ENCODE peak calls at places on chromosomes 7 and 10, in seven cellular contexts. K is naive thymus-derived CD4-positive, alpha-beta T cell; R is left colon; A is Peyer's patch; P is stimulated activated CD8-positive, alpha-beta memory T cell treated with anti-CD3 and anti-CD28 coated beads, Interleukin-15, amount 100 ng/mL, for 24 hours; Y is SW480; H is WTC11. Z is an unnamed sample.

GRCh38 chr7:36071605-36072004 is 81.4 kb upstream of the EEPD1 start:
- DNase-seq in K (no peak), R (no peak), A (no peak), P (no peak), Y (no peak), H (no peak), Z (no peak)

GRCh38 chr7:117819558-117819957 is 53.7 kb downstream of the CTTNBP2 start:
- DNase-seq in K (no peak), R (no peak), A (no peak), P (no peak), Y (no peak), H (no peak), Z (no peak)

GRCh38 chr10:113893570-113893969 is 39.1 kb downstream of the NHLRC2 start:
- DNase-seq in K (no peak), R (no peak), A (no peak), P (no peak), Y (no peak), H (no peak), Z (no peak)

GRCh38 chr7:126791306-126791705 is 461.4 kb downstream of the GRM8 start:
- DNase-seq in K (no peak), R (no peak), A (no peak), P (no peak), Y (no peak), H (no peak), Z (no peak)

GRCh38 chr7:76296743-76297740 is 5.4 kb upstream of the HSPB1 start:
- DNase-seq in K (no peak), R (peak; percentile 84), A (no peak), P (no peak), Y (peak; percentile 92), H (no peak), Z (no peak)

GRCh38 chr10:115936926-115937755 is 335.9 kb downstream of the GFRA1 start:
- DNase-seq in K (no peak), R (no peak), A (no peak), P (no peak), Y (no peak), H (no peak), Z (no peak)

GRCh38 chr7:48280100-48280499 is 108.8 kb downstream of the ABCA13 start:
- DNase-seq in K (no peak), R (no peak), A (no peak), P (no peak), Y (no peak), H (no peak), Z (no peak)

GRCh38 chr7:35386816-35387429 is 133.0 kb upstream of the TBX20 start:
- DNase-seq in K (no peak), R (no peak), A (no peak), P (no peak), Y (no peak), H (no peak), Z (no peak)

GRCh38 chr7:108026647-108027046 is 23.7 kb upstream of the LAMB1 start:
- DNase-seq in K (no peak), R (no peak), A (no peak), P (no peak), Y (no peak), H (no peak), Z (no peak)

GRCh38 chr10:78223088-78223487 is 189.4 kb downstream of the RPS24 start:
- DNase-seq in K (no peak), R (no peak), A (no peak), P (no peak), Y (no peak), H (no peak), Z (no peak)

GRCh38 chr10:28778524-28778923 is 101.2 kb downstream of the BAMBI start:
- DNase-seq in K (no peak), R (no peak), A (no peak), P (no peak), Y (peak; percentile 65), H (no peak), Z (no peak)

GRCh38 chr10:59926086-59926485 is 19.7 kb upstream of the CCDC6 start:
- DNase-seq in K (no peak), R (no peak), A (no peak), P (no peak), Y (no peak), H (no peak), Z (no peak)

GRCh38 chr7:74561898-74562613 is 95.5 kb upstream of the GTF2I start:
- DNase-seq in K (no peak), R (no peak), A (no peak), P (no peak), Y (no peak), H (no peak), Z (no peak)

GRCh38 chr10:127618797-127619196 is 69.7 kb downstream of the NPS start:
- DNase-seq in K (no peak), R (no peak), A (no peak), P (no peak), Y (no peak), H (no peak), Z (no peak)

GRCh38 chr10:90579602-90580242 is 278.1 kb downstream of the HTR7 start:
- DNase-seq in K (no peak), R (no peak), A (no peak), P (no peak), Y (peak; percentile 55), H (peak; percentile 38), Z (no peak)

GRCh38 chr10:13816195-13816926 is 229.6 kb downstream of the PRPF18 start:
- DNase-seq in K (no peak), R (peak; percentile 63), A (peak; percentile 22), P (no peak), Y (no peak), H (no peak), Z (no peak)

GRCh38 chr10:130105724-130106123 is 4.9 kb downstream of the C10orf143 start:
- DNase-seq in K (no peak), R (no peak), A (no peak), P (no peak), Y (no peak), H (peak; percentile 87), Z (no peak)

GRCh38 chr10:21379143-21379542 is 146.3 kb downstream of the SKIDA1 start:
- DNase-seq in K (no peak), R (no peak), A (no peak), P (no peak), Y (no peak), H (no peak), Z (no peak)

GRCh38 chr7:27110977-27111752 is 8.7 kb upstream of the HOXA2 start:
- DNase-seq in K (no peak), R (no peak), A (no peak), P (no peak), Y (no peak), H (no peak), Z (no peak)

GRCh38 chr10:71924771-71925170 is 39.4 kb upstream of the CHST3 start:
- DNase-seq in K (no peak), R (no peak), A (no peak), P (no peak), Y (no peak), H (no peak), Z (no peak)

GRCh38 chr10:88880287-88881094 is 446 bp downstream of the STAMBPL1 start:
- DNase-seq in K (peak; percentile 78), R (peak; percentile 88), A (peak; percentile 84), P (peak; percentile 47), Y (peak; percentile 85), H (peak; percentile 74), Z (no peak)

GRCh38 chr10:7513455-7513854 is 102.6 kb upstream of the SFMBT2 start:
- DNase-seq in K (no peak), R (no peak), A (no peak), P (no peak), Y (no peak), H (no peak), Z (no peak)

GRCh38 chr10:79239930-79240713 is 107.1 kb upstream of the PPIF start:
- DNase-seq in K (no peak), R (no peak), A (no peak), P (no peak), Y (no peak), H (peak; percentile 70), Z (no peak)

GRCh38 chr7:5713124-5713912 is 68.1 kb downstream of the RNF216 start:
- DNase-seq in K (no peak), R (no peak), A (no peak), P (no peak), Y (peak; percentile 52), H (no peak), Z (no peak)

GRCh38 chr10:130971123-130971435 is 340.4 kb downstream of the TCERG1L start:
- DNase-seq in K (no peak), R (no peak), A (no peak), P (no peak), Y (no peak), H (no peak), Z (no peak)

GRCh38 chr10:103820101-103821062 is 35.0 kb downstream of the SH3PXD2A start:
- DNase-seq in K (no peak), R (peak; percentile 50), A (no peak), P (no peak), Y (no peak), H (no peak), Z (no peak)

GRCh38 chr10:99304027-99304856 is 24.9 kb upstream of the CNNM1 start:
- DNase-seq in K (no peak), R (no peak), A (no peak), P (no peak), Y (no peak), H (no peak), Z (no peak)

GRCh38 chr10:92712016-92712889 is 22.5 kb downstream of the HHEX start:
- DNase-seq in K (no peak), R (no peak), A (peak; percentile 29), P (no peak), Y (no peak), H (no peak), Z (no peak)

GRCh38 chr10:118481871-118482270 is 113.6 kb downstream of the PRLHR start:
- DNase-seq in K (no peak), R (no peak), A (no peak), P (no peak), Y (no peak), H (no peak), Z (no peak)

GRCh38 chr10:119511828-119512515 is 30.5 kb downstream of the RGS10 start:
- DNase-seq in K (no peak), R (no peak), A (no peak), P (no peak), Y (no peak), H (no peak), Z (peak; percentile 67)